ENCODE peak calls at places on chromosomes 4 and X, in seven cellular contexts. O, V, I, N, H, P and F are unnamed samples.

GRCh38 chr4:124936427-124936826 is 223.9 kb upstream of the ANKRD50 start:
- DNase-seq in P (no peak), V (no peak), H (no peak), O (no peak), I (no peak), N (no peak), F (no peak)

GRCh38 chr4:25144870-25145481 is 15.3 kb downstream of the SEPSECS start:
- DNase-seq in N (no peak), I (no peak), V (peak; percentile 27), H (peak; percentile 61), P (no peak), O (peak; percentile 28), F (peak; percentile 51)

GRCh38 chr4:127782275-127783025 is at the start of gene HSPA4L:
- DNase-seq in P (peak; percentile 49), I (peak; percentile 68), N (no peak), H (peak; percentile 89), V (no peak), O (peak; percentile 65), F (peak; percentile 85)

GRCh38 chr4:62455871-62456270 is 1255.7 kb downstream of the ADGRL3 start:
- DNase-seq in V (no peak), N (no peak), P (no peak), O (no peak), H (no peak), I (no peak), F (no peak)

GRCh38 chr4:122762520-122762919 is 30.0 kb downstream of the BBS12 start:
- DNase-seq in H (no peak), V (no peak), N (no peak), O (no peak), P (no peak), I (peak; percentile 18), F (no peak)

GRCh38 chrX:109624641-109625311 is at the start of gene KCNE5:
- DNase-seq in I (no peak), N (no peak), O (no peak), V (no peak), P (no peak), H (no peak), F (no peak)

GRCh38 chrX:135327299-135327698 is 18.0 kb downstream of the ETDC start:
- DNase-seq in N (no peak), H (peak; percentile 17), I (no peak), V (no peak), O (no peak), P (no peak), F (no peak)

GRCh38 chr4:2289955-2290333 is 28.0 kb upstream of the MXD4 start:
- DNase-seq in P (no peak), V (no peak), O (no peak), I (no peak), N (no peak), H (no peak), F (no peak)

GRCh38 chr4:150063128-150063527 is 15.1 kb upstream of the DCLK2 start:
- DNase-seq in V (no peak), N (no peak), P (no peak), H (no peak), O (no peak), I (no peak), F (no peak)

GRCh38 chr4:24857996-24858395 is 54.8 kb downstream of the CCDC149 start:
- DNase-seq in N (no peak), O (no peak), V (no peak), P (no peak), I (no peak), H (peak; percentile 78), F (no peak)

GRCh38 chr4:17276821-17277220 is 235.1 kb downstream of the QDPR start:
- DNase-seq in H (peak; percentile 30), O (no peak), P (no peak), I (no peak), V (no peak), N (no peak), F (no peak)

GRCh38 chrX:16394290-16394689 is 227.0 kb downstream of the MAGEB17 start:
- DNase-seq in I (no peak), N (no peak), H (no peak), P (no peak), V (no peak), O (no peak), F (no peak)

GRCh38 chr4:148289740-148290139 is 152.5 kb downstream of the NR3C2 start:
- DNase-seq in I (no peak), N (no peak), H (peak; percentile 19), P (no peak), O (no peak), V (no peak), F (no peak)

GRCh38 chr4:30959781-30960485 is 239.8 kb downstream of the PCDH7 start:
- DNase-seq in O (no peak), P (no peak), I (no peak), V (no peak), H (no peak), N (no peak), F (no peak)

GRCh38 chrX:76427560-76428242 is at the start of gene MAGEE1:
- DNase-seq in I (peak; percentile 34), V (peak; percentile 61), H (peak; percentile 51), N (no peak), P (peak; percentile 19), O (peak; percentile 50), F (peak; percentile 65)

GRCh38 chrX:121876316-121876715 is 828.9 kb downstream of the GLUD2 start:
- DNase-seq in N (no peak), O (no peak), P (no peak), V (no peak), I (no peak), H (no peak), F (no peak)

GRCh38 chr4:79831119-79831528 is 241.9 kb downstream of the ANTXR2 start:
- DNase-seq in P (no peak), H (no peak), N (no peak), V (no peak), I (no peak), O (no peak), F (no peak)

GRCh38 chr4:162836773-162837172 is 329.9 kb downstream of the NAF1 start:
- DNase-seq in P (no peak), N (no peak), V (no peak), I (no peak), H (no peak), O (no peak), F (no peak)

GRCh38 chr4:64495948-64496347 is 86.7 kb upstream of the TECRL start:
- DNase-seq in N (no peak), O (no peak), I (no peak), H (no peak), P (no peak), V (no peak), F (no peak)

GRCh38 chrX:101407167-101407747 is 468 bp downstream of the GLA start:
- DNase-seq in I (no peak), O (no peak), H (no peak), N (no peak), V (no peak), P (no peak), F (peak; percentile 64)

DNA sequence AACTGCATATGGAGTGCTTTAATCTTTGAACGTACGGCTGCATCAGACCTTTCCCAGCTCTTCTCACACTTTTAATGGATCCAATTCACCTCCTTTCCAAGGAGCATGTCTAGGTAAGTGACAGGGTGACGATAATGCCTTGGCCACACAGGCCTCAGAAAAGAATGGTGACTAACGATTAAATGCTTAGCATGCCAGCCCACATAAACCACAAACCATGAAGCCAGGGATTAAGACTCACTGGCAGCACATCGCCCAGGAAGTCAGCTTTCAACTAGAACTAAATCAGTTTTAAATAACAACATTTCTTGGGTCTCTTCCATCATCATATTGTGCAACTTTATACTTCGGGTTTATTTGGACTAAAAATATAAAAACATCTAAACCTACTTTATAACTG is 28.7 kb downstream of the INPP4B start:
- DNase-seq in V (no peak), O (no peak), P (no peak), H (no peak), N (no peak), I (no peak), F (peak; percentile 58)
- TF ChIP-seq MAX in V (no peak), O (no peak), P (no peak), H (no peak), N (no peak), I (no peak), F (no peak)

GRCh38 chr4:6641164-6641970 is 882 bp downstream of the MRFAP1 start:
- DNase-seq in P (no peak), V (peak; percentile 65), H (peak; percentile 49), I (no peak), O (peak; percentile 18), N (no peak), F (peak; percentile 60)
- TF ChIP-seq POLR2A in P (peak; percentile 48), V (no peak), H (no peak), I (no peak), O (no peak), N (no peak), F (no peak)

GRCh38 chrX:51148848-51149247 is 183.8 kb upstream of the NUDT10 start:
- DNase-seq in H (no peak), N (peak; percentile 9), P (no peak), V (no peak), O (no peak), I (no peak), F (peak; percentile 2)
- TF ChIP-seq CTCF in H (no peak), N (peak; percentile 63), P (no peak), V (no peak), O (no peak), I (peak; percentile 20), F (no peak)

DNA sequence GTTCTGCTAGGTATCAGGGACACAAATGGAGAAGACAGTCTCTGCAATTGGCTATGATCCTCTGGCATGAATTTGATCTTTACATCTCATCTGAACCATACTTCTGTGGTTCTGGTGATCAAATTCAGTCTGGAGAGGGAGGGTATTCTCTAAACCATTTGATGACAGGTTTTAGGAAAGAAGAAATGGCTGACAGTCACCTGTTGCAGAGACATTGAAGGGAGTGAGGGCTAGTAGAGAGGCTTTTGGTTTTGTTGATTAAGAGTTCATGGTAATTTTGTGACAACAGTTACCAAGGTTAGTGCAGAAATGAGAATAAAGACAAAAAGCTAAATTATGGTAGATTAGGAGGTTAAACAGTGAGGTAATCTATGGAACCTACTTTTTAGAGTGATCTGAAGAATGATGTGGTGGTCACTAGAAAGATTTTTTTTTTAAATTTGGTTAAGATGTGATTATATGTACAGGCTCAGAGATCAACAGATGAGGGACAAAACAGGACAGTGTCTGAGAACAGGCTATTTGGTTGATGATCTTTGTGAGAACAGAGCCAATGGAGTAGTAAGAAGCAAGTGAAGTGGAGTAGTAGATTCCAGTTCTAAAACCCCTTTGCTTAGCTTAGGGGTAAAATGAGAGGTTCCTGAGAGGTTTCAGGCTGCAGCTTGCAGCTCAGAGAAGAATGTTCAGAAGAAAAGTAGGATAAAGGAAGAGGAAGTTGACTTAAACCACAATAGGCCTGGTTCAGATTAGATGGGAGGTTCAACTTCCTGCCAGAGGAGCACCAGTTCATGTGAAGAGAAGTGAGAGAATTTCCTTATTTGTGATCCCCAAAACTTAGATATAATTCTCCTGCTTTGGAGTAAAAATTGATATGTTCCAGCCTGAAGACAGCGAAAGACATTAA is 34.7 kb downstream of the VSIG4 start:
- DNase-seq in N (no peak), H (no peak), I (no peak), O (no peak), V (no peak), P (no peak), F (peak; percentile 84)
- TF ChIP-seq MAX in N (no peak), H (no peak), I (no peak), O (no peak), V (no peak), P (no peak), F (no peak)

GRCh38 chrX:23783569-23784486 is 855 bp downstream of the SAT1 start:
- DNase-seq in V (peak; percentile 11), P (no peak), N (no peak), O (no peak), H (peak; percentile 19), I (no peak), F (peak; percentile 48)
- TF ChIP-seq POLR2A in V (no peak), P (no peak), N (no peak), O (no peak), H (no peak), I (no peak), F (no peak)